ENCODE peak calls at places on chromosomes 12 and 14, in eight cellular contexts. O is fibroblast of the conjunctiva; A is kidney tubule cell; W is Calu3; M is activated CD8-positive, alpha-beta memory T cell treated with anti-CD3 and anti-CD28 coated beads for 24 hours; L is activated naive CD8-positive, alpha-beta T cell treated with anti-CD3 and anti-CD28 coated beads, Interleukin-2, amount 50 U/mL, for 24 hours; J is T-helper 1 cell; K is H54. H is an unnamed sample.

GRCh38 chr14:68377459-68377858 is 415.4 kb downstream of the ZFP36L1 start:
- DNase-seq in O (no peak), A (no peak), W (peak), M (no peak), L (no peak), J (no peak), K (no peak), H (no peak)

GRCh38 chr12:91565816-91566215 is 383.2 kb upstream of the DCN start:
- DNase-seq in O (no peak), A (no peak), W (no peak), M (no peak), L (no peak), J (no peak), K (no peak), H (no peak)

GRCh38 chr12:91492648-91493047 is 310.0 kb upstream of the DCN start:
- DNase-seq in O (no peak), A (no peak), W (no peak), M (no peak), L (no peak), J (no peak), K (no peak), H (no peak)

GRCh38 chr12:64946132-64946829 is 121.8 kb downstream of the TBC1D30 start:
- DNase-seq in O (no peak), A (no peak), W (no peak), M (no peak), L (no peak), J (no peak), K (no peak), H (no peak)

GRCh38 chr12:107340920-107341319 is 247.6 kb upstream of the CRY1 start:
- DNase-seq in O (no peak), A (no peak), W (no peak), M (no peak), L (no peak), J (no peak), K (no peak), H (no peak)

GRCh38 chr14:89249296-89249565 is 167.8 kb downstream of the FOXN3 start:
- DNase-seq in O (no peak), A (peak), W (no peak), M (no peak), L (no peak), J (no peak), K (no peak), H (no peak)

GRCh38 chr14:53338192-53338591 is 185.1 kb upstream of the DDHD1 start:
- DNase-seq in O (no peak), A (no peak), W (no peak), M (no peak), L (no peak), J (no peak), K (peak), H (no peak)

GRCh38 chr12:82527165-82527780 is 159.4 kb upstream of the TMTC2 start:
- DNase-seq in O (peak), A (peak), W (peak), M (no peak), L (peak), J (peak), K (peak), H (no peak)

GRCh38 chr12:51820721-51821422 is 27.6 kb downstream of the FIGNL2 start:
- DNase-seq in O (no peak), A (no peak), W (no peak), M (peak), L (peak), J (peak), K (no peak), H (no peak)

GRCh38 chr14:106586098-106586704 is 1059.8 kb downstream of the TMEM121 start:
- DNase-seq in O (no peak), A (peak), W (peak), M (peak), L (peak), J (peak), K (peak), H (peak)

GRCh38 chr14:69553221-69553620 is 21.4 kb downstream of the CCDC177 start:
- DNase-seq in O (peak), A (peak), W (peak), M (no peak), L (no peak), J (no peak), K (no peak), H (no peak)

GRCh38 chr12:3553681-3554546 is 62.9 kb downstream of the PRMT8 start:
- DNase-seq in O (no peak), A (no peak), W (no peak), M (no peak), L (no peak), J (no peak), K (no peak), H (peak)

GRCh38 chr12:6438345-6438744 is 6.4 kb upstream of the CD27 start:
- DNase-seq in O (no peak), A (no peak), W (no peak), M (peak), L (peak), J (no peak), K (no peak), H (no peak)

GRCh38 chr14:20657216-20658211 is 16.0 kb upstream of the OR6S1 start:
- DNase-seq in O (peak), A (peak), W (peak), M (no peak), L (no peak), J (no peak), K (no peak), H (no peak)

GRCh38 chr12:42666671-42667243 is 77.2 kb upstream of the PRICKLE1 start:
- DNase-seq in O (no peak), A (no peak), W (peak), M (no peak), L (no peak), J (no peak), K (no peak), H (no peak)

GRCh38 chr14:100289916-100290606 is 16.2 kb downstream of the SLC25A29 start:
- DNase-seq in O (no peak), A (no peak), W (no peak), M (no peak), L (no peak), J (no peak), K (no peak), H (no peak)

GRCh38 chr14:42872775-42873174 is 1266.1 kb downstream of the LRFN5 start:
- DNase-seq in O (no peak), A (no peak), W (no peak), M (no peak), L (no peak), J (no peak), K (no peak), H (no peak)

GRCh38 chr12:21677622-21678277 is 20.1 kb upstream of the LDHB start:
- DNase-seq in O (no peak), A (peak), W (no peak), M (no peak), L (no peak), J (no peak), K (no peak), H (no peak)

GRCh38 chr14:103292426-103293374 is 41.3 kb upstream of the EIF5 start:
- DNase-seq in O (peak), A (peak), W (peak), M (peak), L (peak), J (peak), K (peak), H (peak)

GRCh38 chr14:56659964-56660551 is 80.5 kb downstream of the TMEM260 start:
- DNase-seq in O (peak), A (peak), W (peak), M (no peak), L (no peak), J (peak), K (peak), H (no peak)

GRCh38 chr12:23066095-23066494 is 441.1 kb downstream of the ETNK1 start:
- DNase-seq in O (no peak), A (no peak), W (no peak), M (no peak), L (no peak), J (no peak), K (no peak), H (no peak)

GRCh38 chr12:118189761-118190181 is 53.8 kb downstream of the PEBP1 start:
- DNase-seq in O (no peak), A (peak), W (no peak), M (no peak), L (no peak), J (no peak), K (no peak), H (no peak)

GRCh38 chr14:100684154-100684553 is 42.5 kb upstream of the DLK1 start:
- DNase-seq in O (no peak), A (no peak), W (no peak), M (no peak), L (no peak), J (no peak), K (no peak), H (no peak)

GRCh38 chr14:100867631-100868315 is 35.7 kb downstream of the RTL1 start:
- DNase-seq in O (no peak), A (no peak), W (no peak), M (no peak), L (no peak), J (no peak), K (no peak), H (no peak)

GRCh38 chr14:24804813-24805212 is 170.8 kb upstream of the GZMB start:
- DNase-seq in O (no peak), A (no peak), W (no peak), M (no peak), L (no peak), J (no peak), K (no peak), H (no peak)

GRCh38 chr12:106897082-106897481 is 58.6 kb upstream of the TMEM263 start:
- DNase-seq in O (no peak), A (peak), W (peak), M (no peak), L (no peak), J (no peak), K (no peak), H (no peak)

GRCh38 chr14:52926994-52927393 is 23.9 kb downstream of the FERMT2 start:
- DNase-seq in O (no peak), A (no peak), W (no peak), M (no peak), L (no peak), J (no peak), K (no peak), H (no peak)

GRCh38 chr14:31138301-31138700 is 69.3 kb downstream of the HECTD1 start:
- DNase-seq in O (no peak), A (no peak), W (no peak), M (no peak), L (no peak), J (no peak), K (no peak), H (no peak)

GRCh38 chr14:75982724-75983358 is 1.0 kb upstream of the TGFB3 start:
- DNase-seq in O (no peak), A (no peak), W (no peak), M (no peak), L (no peak), J (no peak), K (peak), H (no peak)

GRCh38 chr14:23556700-23557440 is 799 bp downstream of the THTPA start:
- DNase-seq in O (no peak), A (peak), W (no peak), M (no peak), L (no peak), J (no peak), K (no peak), H (no peak)

GRCh38 chr14:106564058-106564643 is 1037.8 kb downstream of the TMEM121 start:
- DNase-seq in O (no peak), A (peak), W (peak), M (peak), L (peak), J (peak), K (peak), H (no peak)

GRCh38 chr12:122094735-122095561 is 16.4 kb downstream of the MLXIP start:
- DNase-seq in O (peak), A (no peak), W (no peak), M (no peak), L (no peak), J (no peak), K (no peak), H (no peak)

GRCh38 chr14:93891756-93892504 is 35.2 kb upstream of the FAM181A start:
- DNase-seq in O (no peak), A (no peak), W (peak), M (no peak), L (no peak), J (no peak), K (no peak), H (no peak)

GRCh38 chr14:32400480-32400879 is 71.4 kb downstream of the AKAP6 start:
- DNase-seq in O (no peak), A (peak), W (no peak), M (no peak), L (no peak), J (no peak), K (no peak), H (no peak)

GRCh38 chr12:57471-57980 is 9.0 kb upstream of the IQSEC3 start:
- DNase-seq in O (no peak), A (peak), W (no peak), M (no peak), L (no peak), J (no peak), K (no peak), H (no peak)

H was measured in vagina.